ENCODE peak calls at places on chromosomes 11 and 22, in four cellular contexts. One of them, this sample, is unnamed. For H3K4me1 and H3K27me3, the result is how much of the 10 kb centered on the place peaks cover.

GRCh38 chr22:19886605-19887250 is 32.1 kb upstream of the GNB1L start:
- DNase-seq in GM23338: no peak
- DNase-seq in adipocyte: peak
- DNase-seq in spleen: peak
- DNase-seq in this sample: no peak

GRCh38 chr11:61281581-61282250 is 13.4 kb downstream of the VWCE start:
- DNase-seq in adipocyte: peak
- DNase-seq in GM23338: peak
- DNase-seq in spleen: no peak
- DNase-seq in this sample: no peak

GRCh38 chr22:24094966-24095365 is 83.9 kb downstream of the CABIN1 start:
- DNase-seq in GM23338: no peak
- DNase-seq in spleen: peak
- DNase-seq in adipocyte: no peak
- DNase-seq in this sample: no peak

GRCh38 chr22:21641417-21641794 is 696 bp upstream of the SDF2L1 start:
- DNase-seq in adipocyte: peak
- DNase-seq in GM23338: peak
- DNase-seq in spleen: no peak
- DNase-seq in this sample: peak

GRCh38 chr11:827146-827860 is 416 bp upstream of the CRACR2B start:
- DNase-seq in GM23338: peak
- DNase-seq in adipocyte: no peak
- DNase-seq in spleen: peak
- DNase-seq in this sample: no peak

GRCh38 chr11:76664578-76665061 is 5.9 kb downstream of the LRRC32 start:
- DNase-seq in GM23338: no peak
- DNase-seq in adipocyte: no peak
- DNase-seq in spleen: peak
- DNase-seq in this sample: peak

GRCh38 chr11:63489879-63490278 is 1.1 kb downstream of the PLAAT5 start:
- DNase-seq in GM23338: peak
- DNase-seq in spleen: no peak
- DNase-seq in adipocyte: peak
- DNase-seq in this sample: peak

GRCh38 chr11:1469911-1470680 is 16.5 kb downstream of the MOB2 start:
- DNase-seq in spleen: peak
- DNase-seq in GM23338: no peak
- DNase-seq in adipocyte: no peak
- DNase-seq in this sample: no peak

GRCh38 chr11:26365284-26365683 is 33.4 kb downstream of the ANO3 start:
- DNase-seq in adipocyte: no peak
- DNase-seq in spleen: no peak
- DNase-seq in GM23338: no peak
- DNase-seq in this sample: no peak

GRCh38 chr22:39712938-39713525 is 142.5 kb downstream of the CACNA1I start:
- DNase-seq in adipocyte: no peak
- DNase-seq in GM23338: no peak
- DNase-seq in spleen: peak
- DNase-seq in this sample: peak

GRCh38 chr11:34819740-34820482 is 96.3 kb downstream of the APIP start:
- DNase-seq in GM23338: no peak
- DNase-seq in spleen: no peak
- DNase-seq in adipocyte: no peak
- DNase-seq in this sample: no peak

GRCh38 chr11:34811858-34812257 is 104.3 kb downstream of the APIP start:
- DNase-seq in adipocyte: no peak
- DNase-seq in spleen: no peak
- DNase-seq in GM23338: no peak
- DNase-seq in this sample: no peak

GRCh38 chr11:34812905-34813576 is 103.1 kb downstream of the APIP start:
- DNase-seq in spleen: no peak
- DNase-seq in GM23338: no peak
- DNase-seq in adipocyte: no peak
- DNase-seq in this sample: no peak

DNA sequence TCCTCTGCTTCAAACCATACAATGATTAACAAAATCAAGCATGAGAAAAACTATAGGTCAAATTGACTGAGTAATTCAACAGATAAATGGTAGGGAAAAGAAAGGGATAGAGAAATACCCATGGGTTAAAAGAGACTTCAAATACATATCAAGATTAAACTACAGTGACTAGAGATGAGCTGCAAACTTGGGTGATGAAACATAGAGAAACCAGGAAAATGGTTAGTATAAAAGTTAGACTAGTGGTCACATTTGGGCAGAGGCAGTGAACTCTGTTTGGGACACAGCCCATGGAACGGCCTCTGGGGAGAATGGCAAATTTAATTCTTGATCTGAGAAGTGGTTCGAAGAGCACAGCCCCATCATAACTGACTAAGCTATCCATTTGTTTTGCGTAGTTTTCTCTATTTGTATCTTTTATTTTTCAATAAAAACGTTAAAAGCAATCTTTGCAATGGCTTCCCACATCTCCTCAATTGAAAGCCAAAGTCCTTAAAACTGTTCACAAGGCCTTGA is 99.4 kb downstream of the APIP start:
- DNase-seq in GM23338: no peak
- DNase-seq in adipocyte: no peak
- DNase-seq in spleen: no peak
- DNase-seq in this sample: no peak
- H3K4me1 ChIP-seq in GM23338: under half
- H3K4me1 ChIP-seq in adipocyte: under half
- H3K4me1 ChIP-seq in spleen: under half
- H3K4me1 ChIP-seq in this sample: under half

GRCh38 chr11:34860034-34860433 is 56.1 kb downstream of the APIP start:
- DNase-seq in adipocyte: peak
- DNase-seq in GM23338: no peak
- DNase-seq in spleen: no peak
- DNase-seq in this sample: no peak
- H3K27me3 ChIP-seq in adipocyte: under half
- H3K27me3 ChIP-seq in GM23338: under half
- H3K27me3 ChIP-seq in spleen: under half
- H3K27me3 ChIP-seq in this sample: under half

GRCh38 chr11:65576232-65576866 is 496 bp downstream of the EHBP1L1 start:
- DNase-seq in adipocyte: no peak
- DNase-seq in GM23338: no peak
- DNase-seq in spleen: no peak
- DNase-seq in this sample: no peak

GRCh38 chr11:65578667-65579066 is 2.8 kb downstream of the EHBP1L1 start:
- DNase-seq in GM23338: no peak
- DNase-seq in adipocyte: no peak
- DNase-seq in spleen: no peak
- DNase-seq in this sample: no peak

GRCh38 chr11:65576867-65577755 is 1.3 kb downstream of the EHBP1L1 start:
- DNase-seq in spleen: peak
- DNase-seq in GM23338: no peak
- DNase-seq in adipocyte: peak
- DNase-seq in this sample: peak

GRCh38 chr11:65578134-65578533 is 2.3 kb downstream of the EHBP1L1 start:
- DNase-seq in GM23338: no peak
- DNase-seq in spleen: no peak
- DNase-seq in adipocyte: no peak
- DNase-seq in this sample: no peak

GRCh38 chr11:65577756-65578109 is 1.9 kb downstream of the EHBP1L1 start:
- DNase-seq in adipocyte: no peak
- DNase-seq in spleen: no peak
- DNase-seq in GM23338: no peak
- DNase-seq in this sample: no peak
- H3K4me1 ChIP-seq in adipocyte: under half
- H3K4me1 ChIP-seq in spleen: half or more
- H3K4me1 ChIP-seq in GM23338: under half
- H3K4me1 ChIP-seq in this sample: under half

DNA sequence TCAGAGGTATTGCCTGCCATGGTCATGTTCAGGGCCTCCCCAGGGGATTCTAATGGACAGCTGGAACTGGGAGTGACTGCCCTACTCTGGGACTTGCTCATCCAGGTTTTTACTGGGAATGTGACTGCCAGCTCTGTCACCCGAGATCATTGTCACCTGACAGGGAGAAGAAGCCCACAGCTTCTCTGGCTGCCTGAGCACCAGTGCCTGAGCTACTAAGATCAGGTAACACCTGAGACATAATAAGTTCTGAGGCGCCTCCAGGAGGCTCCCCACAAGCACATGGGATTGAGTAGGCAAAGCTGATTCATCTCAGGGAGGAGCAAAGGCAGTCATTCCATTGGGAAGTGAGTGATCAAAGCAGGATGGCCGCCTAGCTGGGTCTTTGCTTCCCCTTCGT is 84.2 kb upstream of the GALNT18 start:
- DNase-seq in spleen: no peak
- DNase-seq in adipocyte: no peak
- DNase-seq in GM23338: peak
- DNase-seq in this sample: peak
- H3K27me3 ChIP-seq in spleen: under half
- H3K27me3 ChIP-seq in adipocyte: under half
- H3K27me3 ChIP-seq in GM23338: under half
- H3K27me3 ChIP-seq in this sample: under half

GRCh38 chr11:96051820-96052219 is 127.9 kb upstream of the MTMR2 start:
- DNase-seq in GM23338: no peak
- DNase-seq in adipocyte: no peak
- DNase-seq in spleen: no peak
- DNase-seq in this sample: no peak

GRCh38 chr11:96056581-96056980 is 132.7 kb upstream of the MTMR2 start:
- DNase-seq in adipocyte: no peak
- DNase-seq in spleen: no peak
- DNase-seq in GM23338: no peak
- DNase-seq in this sample: no peak

GRCh38 chr11:96052921-96053631 is 129.2 kb upstream of the MTMR2 start:
- DNase-seq in spleen: no peak
- DNase-seq in GM23338: no peak
- DNase-seq in adipocyte: peak
- DNase-seq in this sample: peak

GRCh38 chr11:96055706-96056387 is 131.9 kb upstream of the MTMR2 start:
- DNase-seq in spleen: no peak
- DNase-seq in adipocyte: peak
- DNase-seq in GM23338: no peak
- DNase-seq in this sample: no peak

DNA sequence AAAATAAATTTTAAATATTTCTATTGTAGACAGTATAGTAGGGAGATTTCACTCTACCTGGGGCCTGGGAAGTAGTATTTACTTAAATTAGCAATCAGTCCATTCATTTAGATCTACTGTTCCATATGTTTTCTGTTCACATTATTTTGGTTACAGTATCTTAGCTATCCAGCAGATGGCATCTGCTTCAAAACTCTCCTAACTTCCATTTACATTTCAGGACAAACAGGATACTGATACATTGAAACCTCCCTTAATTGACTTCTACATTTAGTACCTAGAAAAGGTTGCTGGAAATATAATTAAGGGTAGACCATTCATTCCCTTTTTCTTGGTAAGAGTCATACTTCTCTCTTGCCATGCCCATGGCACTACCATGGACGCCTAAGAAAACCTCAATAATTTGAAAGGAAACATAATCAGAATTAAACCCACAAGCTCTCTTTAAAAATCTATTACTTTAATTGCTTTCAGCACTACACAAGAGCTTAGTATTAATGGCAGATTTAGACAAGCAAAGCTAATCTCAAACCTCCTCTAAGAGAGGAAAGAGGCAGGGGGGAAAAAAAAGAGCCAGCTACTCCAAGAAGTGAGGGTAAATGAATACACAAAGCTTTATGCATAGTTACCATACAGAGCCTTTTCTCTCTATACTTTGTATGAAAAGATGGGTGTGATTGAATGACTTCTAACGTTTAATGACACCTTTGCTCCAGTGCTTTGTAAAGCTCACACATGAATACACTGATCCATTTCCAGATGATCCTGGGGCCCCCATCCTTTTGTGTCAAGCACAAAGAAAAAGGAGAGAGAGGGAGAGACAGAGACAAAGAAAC is 131.2 kb upstream of the MTMR2 start:
- DNase-seq in adipocyte: peak
- DNase-seq in spleen: no peak
- DNase-seq in GM23338: peak
- DNase-seq in this sample: no peak
- H3K4me1 ChIP-seq in adipocyte: under half
- H3K4me1 ChIP-seq in spleen: under half
- H3K4me1 ChIP-seq in GM23338: under half
- H3K4me1 ChIP-seq in this sample: under half

DNA sequence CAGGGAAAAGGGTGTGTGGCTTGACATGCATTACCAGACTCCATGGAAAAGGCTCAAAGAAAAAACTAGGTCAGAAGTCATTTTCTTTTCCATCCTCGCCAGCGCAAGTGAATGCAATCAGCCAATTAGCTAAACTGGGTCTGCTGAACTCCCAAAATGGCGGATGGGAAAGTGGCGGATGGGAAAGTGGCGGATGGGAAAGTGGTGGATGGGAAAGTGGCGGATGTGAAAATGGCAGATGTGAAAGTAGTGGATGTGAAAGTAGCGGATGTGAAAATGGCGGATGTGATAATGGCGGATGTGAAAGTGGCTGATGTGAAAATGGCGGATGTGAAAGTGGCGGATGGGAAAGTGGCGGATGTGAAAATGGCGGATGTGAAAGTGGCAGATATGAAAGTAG is 158.4 kb downstream of the CEP164 start:
- DNase-seq in spleen: no peak
- DNase-seq in GM23338: no peak
- DNase-seq in adipocyte: no peak
- DNase-seq in this sample: no peak
- H3K27me3 ChIP-seq in spleen: under half
- H3K27me3 ChIP-seq in GM23338: under half
- H3K27me3 ChIP-seq in adipocyte: half or more
- H3K27me3 ChIP-seq in this sample: under half

DNA sequence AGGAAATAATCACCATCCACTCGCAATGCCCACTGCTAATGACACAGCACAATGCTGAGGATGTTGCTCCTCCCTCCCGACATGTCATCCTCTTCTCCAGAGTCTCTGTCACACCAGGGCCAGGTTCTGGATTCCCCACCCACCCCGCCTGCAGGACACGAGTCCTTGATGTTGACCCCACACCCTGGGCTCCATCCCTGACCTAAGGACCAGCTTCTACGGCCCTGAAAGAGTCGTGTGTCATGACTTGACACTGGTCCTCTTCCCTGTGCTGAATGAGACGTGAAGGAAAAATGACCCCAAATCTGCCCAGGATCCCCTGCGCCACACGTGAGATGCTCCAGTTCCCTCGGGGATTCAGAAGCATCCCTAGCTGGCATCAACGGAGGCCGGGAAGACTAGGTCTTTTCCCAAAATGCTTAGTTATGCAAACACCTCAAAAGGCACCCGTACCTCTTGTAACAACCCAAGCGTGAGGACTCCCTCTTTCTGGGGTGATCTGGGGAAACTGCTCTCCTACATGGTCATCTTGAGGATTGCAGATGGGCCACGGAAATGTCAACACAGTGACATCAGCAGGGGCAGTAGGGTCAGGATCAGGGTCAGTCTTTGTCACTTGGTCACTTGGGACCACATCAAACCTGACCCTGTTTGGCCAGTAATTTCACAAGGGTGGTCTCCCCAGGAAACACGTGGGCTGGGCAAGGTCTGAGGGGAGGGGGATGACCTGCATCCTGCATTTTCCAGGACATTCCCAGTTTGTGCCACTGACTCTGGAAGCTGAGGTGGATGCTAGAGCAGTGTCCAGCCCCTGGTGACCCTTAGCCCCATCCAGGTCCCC is 42.0 kb downstream of the IGLL5 start:
- DNase-seq in GM23338: no peak
- DNase-seq in adipocyte: no peak
- DNase-seq in spleen: peak
- DNase-seq in this sample: no peak
- H3K4me1 ChIP-seq in GM23338: under half
- H3K4me1 ChIP-seq in adipocyte: under half
- H3K4me1 ChIP-seq in spleen: half or more
- H3K4me1 ChIP-seq in this sample: under half

This sample was measured in SJCRH30.